ENCODE peak calls at places on chromosome 9, in five cellular contexts. T is activated T-helper 2 cell treated with anti-CD3 and anti-CD28 coated beads, Interferon-gamma antibody, Interleukin-2, Interleukin-4, amounts not matched to agents 10 μg/mL and 5 μg/mL and 100 μg/mL, durations not matched to agents 14 hours and 24 hours and 36 hours; P is CD8-positive, alpha-beta T cell; L is smooth muscle cell of the brain vasculature; U is progenitor cell of endocrine pancreas. H is an unnamed sample.
A peak's percentile ranks its signal among the peaks of the same experiment; 100 is the strongest.

GRCh38 chr9:123044556-123044955 is 11.1 kb downstream of the GPR21 start:
- DNase-seq in P (no peak), U (no peak), L (no peak), T (no peak), H (peak; percentile 56)

GRCh38 chr9:94100152-94100879 is 16.1 kb downstream of the PTPDC1 start:
- DNase-seq in T (no peak), U (no peak), P (no peak), L (no peak), H (no peak)

GRCh38 chr9:134616341-134616740 is 25.3 kb upstream of the COL5A1 start:
- DNase-seq in P (no peak), T (no peak), L (no peak), U (no peak), H (no peak)

GRCh38 chr9:114448706-114449105 is 56.6 kb downstream of the WHRN start:
- DNase-seq in T (no peak), L (no peak), U (no peak), P (no peak), H (no peak)

GRCh38 chr9:36637491-36638270 is 65.0 kb downstream of the MELK start:
- DNase-seq in L (no peak), T (no peak), U (no peak), P (no peak), H (no peak)

GRCh38 chr9:103037508-103038477 is 42.7 kb downstream of the CYLC2 start:
- DNase-seq in T (no peak), U (no peak), P (no peak), L (no peak), H (no peak)

GRCh38 chr9:71237051-71237450 is 115.6 kb upstream of the TRPM3 start:
- DNase-seq in T (no peak), L (no peak), U (no peak), P (no peak), H (no peak)

GRCh38 chr9:125534934-125535701 is 171.9 kb downstream of the MAPKAP1 start:
- DNase-seq in P (no peak), U (no peak), T (no peak), L (no peak), H (no peak)

GRCh38 chr9:137150485-137151060 is 11.6 kb downstream of the GRIN1 start:
- DNase-seq in T (no peak), P (no peak), U (no peak), L (no peak), H (no peak)

GRCh38 chr9:34185778-34186551 is 7.1 kb downstream of the UBAP1 start:
- DNase-seq in P (no peak), T (no peak), L (peak; percentile 18), U (no peak), H (peak; percentile 45)

GRCh38 chr9:23768861-23769260 is 57.2 kb downstream of the ELAVL2 start:
- DNase-seq in U (no peak), L (no peak), P (no peak), T (no peak), H (no peak)

GRCh38 chr9:93560991-93561390 is 15.4 kb upstream of the PHF2 start:
- DNase-seq in U (no peak), P (no peak), T (no peak), L (no peak), H (no peak)

GRCh38 chr9:5951686-5952211 is 61.1 kb downstream of the MLANA start:
- DNase-seq in U (no peak), L (no peak), P (no peak), T (no peak), H (peak; percentile 29)

GRCh38 chr9:136881691-136882108 is 4.6 kb upstream of the TRAF2 start:
- DNase-seq in P (peak; percentile 5), L (no peak), T (peak; percentile 63), U (no peak), H (no peak)

GRCh38 chr9:133140174-133140505 is 19.1 kb upstream of the RALGDS start:
- DNase-seq in U (no peak), P (no peak), L (no peak), T (no peak), H (no peak)

GRCh38 chr9:130837002-130837511 is 2.0 kb downstream of the ABL1 start:
- DNase-seq in T (no peak), L (no peak), U (no peak), P (no peak), H (no peak)

GRCh38 chr9:78857371-78858225 is 560.7 kb downstream of the PSAT1 start:
- DNase-seq in T (no peak), P (no peak), U (no peak), L (no peak), H (no peak)

GRCh38 chr9:12783767-12784460 is 9.1 kb downstream of the LURAP1L start:
- DNase-seq in L (no peak), U (no peak), T (no peak), P (no peak), H (no peak)

GRCh38 chr9:33431420-33431819 is 16.0 kb downstream of the AQP3 start:
- DNase-seq in T (no peak), U (no peak), P (no peak), L (no peak), H (no peak)

GRCh38 chr9:96344458-96345180 is 38.9 kb downstream of the SLC35D2 start:
- DNase-seq in L (peak; percentile 65), T (no peak), P (no peak), U (no peak), H (peak; percentile 87)

GRCh38 chr9:87338075-87338989 is 159.3 kb upstream of the DAPK1 start:
- DNase-seq in T (no peak), P (no peak), L (no peak), U (no peak), H (no peak)

GRCh38 chr9:13847270-13847669 is 466.7 kb downstream of the NFIB start:
- DNase-seq in P (no peak), T (no peak), U (no peak), L (no peak), H (no peak)

GRCh38 chr9:116928884-116929283 is 241.8 kb downstream of the TRIM32 start:
- DNase-seq in U (no peak), T (no peak), P (no peak), L (no peak), H (no peak)

GRCh38 chr9:127943746-127944145 is 6.1 kb upstream of the DPM2 start:
- DNase-seq in T (peak; percentile 65), P (peak; percentile 64), L (no peak), U (peak; percentile 58), H (no peak)

GRCh38 chr9:3768286-3768685 is 242.5 kb upstream of the RFX3 start:
- DNase-seq in P (no peak), T (no peak), L (no peak), U (no peak), H (no peak)

GRCh38 chr9:5879419-5880181 is 11.1 kb upstream of the MLANA start:
- DNase-seq in T (no peak), L (no peak), U (no peak), P (no peak), H (no peak)

GRCh38 chr9:110835859-110836271 is 167.3 kb downstream of the MUSK start:
- DNase-seq in U (no peak), L (no peak), P (no peak), T (no peak), H (no peak)

GRCh38 chr9:88890546-88890945 is 100.7 kb upstream of the S1PR3 start:
- DNase-seq in T (no peak), U (no peak), L (no peak), P (no peak), H (no peak)

GRCh38 chr9:123749580-123750202 is 180.2 kb downstream of the DENND1A start:
- DNase-seq in U (no peak), L (no peak), P (no peak), T (no peak), H (no peak)

GRCh38 chr9:118129541-118129940 is 425.3 kb downstream of the TLR4 start:
- DNase-seq in U (no peak), P (no peak), L (no peak), T (no peak), H (no peak)

GRCh38 chr9:17958363-17958762 is 379.5 kb downstream of the SH3GL2 start:
- DNase-seq in L (no peak), T (no peak), U (no peak), P (no peak), H (no peak)

GRCh38 chr9:89375181-89375760 is 57.0 kb downstream of the SECISBP2 start:
- DNase-seq in L (no peak), U (no peak), T (peak; percentile 38), P (no peak), H (no peak)

GRCh38 chr9:120692901-120693573 is 21.2 kb downstream of the MEGF9 start:
- DNase-seq in T (no peak), L (no peak), P (no peak), U (no peak), H (no peak)

GRCh38 chr9:95043826-95044225 is 273.7 kb downstream of the FANCC start:
- DNase-seq in P (no peak), U (no peak), T (no peak), L (no peak), H (no peak)

GRCh38 chr9:116193636-116194035 is 40.0 kb downstream of the PAPPA start:
- DNase-seq in P (no peak), U (no peak), L (no peak), T (no peak), H (peak; percentile 32)

H was measured in AG04450.